ENCODE peak calls at places on chromosomes 2 and 18, in four cellular contexts. G is GM12878, A is HepG2, E is GM12892. M is an unnamed sample.

GRCh38 chr2:6074303-6074702 is 382.1 kb downstream of the SOX11 start:
- DNase-seq in E (no peak), G (no peak), A (no peak), M (no peak)

GRCh38 chr2:157305713-157306110 is 19.9 kb downstream of the ERMN start:
- DNase-seq in G (no peak), E (no peak), A (no peak), M (no peak)

GRCh38 chr2:63723709-63724108 is 118.0 kb upstream of the UGP2 start:
- DNase-seq in A (no peak), E (no peak), G (no peak), M (no peak)

GRCh38 chr2:239948100-239948881 is 76.9 kb downstream of the NDUFA10 start:
- DNase-seq in E (no peak), G (no peak), A (no peak), M (no peak)

GRCh38 chr2:107263596-107264090 is 377.7 kb upstream of the ST6GAL2 start:
- DNase-seq in E (no peak), G (no peak), A (no peak), M (no peak)

GRCh38 chr2:202113571-202114142 is 40.6 kb downstream of the KIAA2012 start:
- DNase-seq in E (no peak), A (peak), G (no peak), M (no peak)

GRCh38 chr18:8654482-8655451 is 45.5 kb downstream of the RAB12 start:
- DNase-seq in E (no peak), G (no peak), A (no peak), M (no peak)

GRCh38 chr2:119282966-119283511 is 59.4 kb downstream of the STEAP3 start:
- DNase-seq in G (no peak), A (no peak), E (no peak), M (no peak)

GRCh38 chr2:144541411-144541810 is 21.5 kb upstream of the ZEB2 start:
- DNase-seq in G (no peak), A (no peak), E (no peak), M (no peak)

GRCh38 chr2:3485166-3485565 is 34.2 kb downstream of the ADI1 start:
- DNase-seq in E (no peak), A (no peak), G (no peak), M (no peak)

GRCh38 chr18:75199327-75199726 is 9.6 kb downstream of the PTGR3 start:
- DNase-seq in A (no peak), G (no peak), E (no peak), M (no peak)

GRCh38 chr18:5309888-5310470 is 14.5 kb upstream of the ZBTB14 start:
- DNase-seq in E (peak), A (no peak), G (peak), M (peak)

GRCh38 chr2:233469261-233470006 is 97.1 kb downstream of the USP40 start:
- DNase-seq in A (no peak), G (no peak), E (no peak), M (no peak)

GRCh38 chr2:142734770-142735169 is 142.7 kb upstream of the KYNU start:
- DNase-seq in A (no peak), E (no peak), G (no peak), M (no peak)

GRCh38 chr18:26036635-26037034 is 53.8 kb downstream of the SS18 start:
- DNase-seq in G (no peak), E (no peak), A (no peak), M (no peak)

GRCh38 chr2:67733517-67733916 is 329.3 kb downstream of the C1D start:
- DNase-seq in A (peak), G (no peak), E (no peak), M (no peak)
- TF ChIP-seq TAF1 in A (no peak), G (no peak), E (no peak), M (no peak)

DNA sequence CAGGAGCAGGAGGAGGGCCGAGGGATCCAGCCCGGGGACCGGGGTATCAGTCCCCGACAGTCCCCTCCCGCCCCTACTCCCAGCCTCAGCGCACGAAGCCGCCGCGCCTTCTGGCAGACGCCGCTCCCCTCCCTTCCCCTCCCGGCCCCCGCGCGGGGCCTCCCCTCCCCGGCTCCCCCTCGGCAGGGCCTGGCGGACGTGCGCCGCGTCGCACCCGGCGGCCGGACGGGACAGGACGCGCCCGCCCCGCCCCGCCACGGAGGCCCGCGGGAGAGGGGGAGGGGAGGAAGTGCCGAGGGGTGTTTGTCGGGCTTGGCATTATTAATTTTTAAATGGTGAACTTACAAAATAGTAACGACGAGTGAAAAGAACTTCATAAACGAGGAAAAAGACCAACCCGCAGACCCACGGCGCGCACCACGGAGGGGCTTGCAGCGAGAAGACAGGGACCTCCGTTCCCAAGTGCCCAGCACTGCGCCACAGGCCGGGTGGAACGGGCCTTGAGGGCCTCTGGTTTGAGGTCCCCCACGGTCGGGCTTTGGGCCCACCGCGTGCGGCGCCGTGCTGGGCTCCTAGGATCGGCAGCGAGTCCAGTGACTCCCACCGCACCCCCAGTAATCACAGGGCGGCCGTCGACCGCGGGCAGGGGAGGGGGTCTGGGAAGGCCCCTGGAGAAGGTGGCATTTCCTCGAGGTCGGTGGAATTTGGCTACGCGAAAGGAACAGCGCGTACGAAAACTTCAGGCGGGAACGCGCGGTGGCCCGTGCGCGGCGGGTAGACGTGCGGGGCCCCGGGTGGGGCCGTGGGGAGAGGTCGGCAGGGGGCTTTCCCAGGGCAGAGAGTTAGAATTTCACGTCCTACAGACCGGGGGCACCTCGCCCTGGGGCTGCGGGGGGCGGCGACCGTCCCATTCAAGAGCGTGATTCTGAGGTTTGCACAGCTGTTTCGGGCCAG is 954 bp upstream of the CTDSP1 start:
- DNase-seq in A (peak), G (no peak), E (peak), M (peak)
- TF ChIP-seq POLR2AphosphoS5 in A (no peak), G (no peak), E (no peak), M (no peak)

GRCh38 chr2:80335411-80335810 is 30.9 kb upstream of the LRRTM1 start:
- DNase-seq in G (no peak), A (no peak), E (no peak), M (no peak)
- TF ChIP-seq TAF1 in G (no peak), A (no peak), E (no peak), M (no peak)

DNA sequence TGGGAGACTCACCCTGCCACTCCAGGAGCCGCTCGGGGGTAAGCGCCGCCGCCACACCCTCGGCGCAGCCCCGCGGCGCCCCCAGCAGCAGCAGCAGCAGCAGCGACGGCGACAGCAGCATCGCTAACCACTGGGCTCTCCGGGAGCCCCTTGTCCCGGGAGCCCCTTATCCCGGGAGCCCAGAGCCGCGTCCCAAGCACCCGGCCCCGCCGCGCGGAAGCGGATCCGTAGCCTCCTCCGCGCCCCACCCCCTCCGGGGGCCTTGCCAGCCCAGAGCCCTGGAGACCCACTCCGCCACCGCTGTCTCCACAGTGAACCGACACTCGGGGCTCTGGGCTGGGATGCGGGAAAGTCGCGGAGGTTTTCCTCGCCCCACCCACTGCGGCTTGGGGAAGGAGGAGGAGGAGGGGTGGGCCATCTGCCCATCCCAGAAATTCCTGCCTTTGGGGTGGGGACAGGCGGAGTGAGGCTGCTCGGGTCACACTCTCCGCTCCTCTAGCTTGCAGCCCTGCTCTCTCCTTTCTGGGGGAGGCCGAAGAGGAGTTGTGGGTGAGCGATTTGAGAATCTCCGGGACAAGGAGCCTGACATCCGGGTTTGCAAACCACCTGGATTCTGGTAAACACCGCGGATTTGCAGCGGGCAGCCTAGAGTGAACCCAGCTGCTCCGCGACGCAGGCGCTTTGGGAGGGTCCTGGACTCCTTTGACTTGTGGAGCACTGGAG is at the start of gene PLA2R1:
- DNase-seq in G (no peak), E (peak), A (no peak), M (peak)
- TF ChIP-seq POLR2AphosphoS5 in G (no peak), E (no peak), A (no peak), M (no peak)

DNA sequence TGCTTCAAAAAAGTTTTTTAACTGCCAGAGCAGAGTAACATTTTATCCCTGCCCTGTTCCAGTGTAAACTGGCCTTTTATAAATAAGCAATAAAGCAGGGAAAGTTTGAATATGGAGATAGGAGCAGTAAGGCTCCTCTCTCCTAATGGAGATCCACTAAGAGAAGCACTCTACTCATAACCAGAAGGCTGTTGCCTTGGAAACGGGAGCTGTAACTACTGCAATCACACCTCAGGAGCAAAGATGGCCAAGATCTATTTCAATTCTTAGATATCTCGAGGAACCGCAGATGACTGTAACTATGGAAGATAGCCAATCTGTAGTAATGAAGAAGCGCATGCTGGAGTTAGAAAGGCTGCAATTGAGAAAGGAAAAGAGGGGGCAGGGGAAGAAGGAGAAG is 41.4 kb downstream of the ANKRD44 start:
- DNase-seq in A (no peak), E (no peak), G (no peak), M (no peak)
- TF ChIP-seq TAF1 in A (no peak), E (no peak), G (no peak), M (no peak)

GRCh38 chr2:20422679-20423271 is 24.1 kb upstream of the RHOB start:
- DNase-seq in E (no peak), A (peak), G (no peak), M (no peak)

GRCh38 chr2:20423376-20423775 is 23.5 kb upstream of the RHOB start:
- DNase-seq in G (no peak), E (no peak), A (no peak), M (no peak)

GRCh38 chr2:20419752-20420151 is 27.1 kb upstream of the RHOB start:
- DNase-seq in G (no peak), A (no peak), E (no peak), M (no peak)

GRCh38 chr2:20421988-20422678 is 24.7 kb upstream of the RHOB start:
- DNase-seq in G (no peak), E (no peak), A (no peak), M (no peak)

DNA sequence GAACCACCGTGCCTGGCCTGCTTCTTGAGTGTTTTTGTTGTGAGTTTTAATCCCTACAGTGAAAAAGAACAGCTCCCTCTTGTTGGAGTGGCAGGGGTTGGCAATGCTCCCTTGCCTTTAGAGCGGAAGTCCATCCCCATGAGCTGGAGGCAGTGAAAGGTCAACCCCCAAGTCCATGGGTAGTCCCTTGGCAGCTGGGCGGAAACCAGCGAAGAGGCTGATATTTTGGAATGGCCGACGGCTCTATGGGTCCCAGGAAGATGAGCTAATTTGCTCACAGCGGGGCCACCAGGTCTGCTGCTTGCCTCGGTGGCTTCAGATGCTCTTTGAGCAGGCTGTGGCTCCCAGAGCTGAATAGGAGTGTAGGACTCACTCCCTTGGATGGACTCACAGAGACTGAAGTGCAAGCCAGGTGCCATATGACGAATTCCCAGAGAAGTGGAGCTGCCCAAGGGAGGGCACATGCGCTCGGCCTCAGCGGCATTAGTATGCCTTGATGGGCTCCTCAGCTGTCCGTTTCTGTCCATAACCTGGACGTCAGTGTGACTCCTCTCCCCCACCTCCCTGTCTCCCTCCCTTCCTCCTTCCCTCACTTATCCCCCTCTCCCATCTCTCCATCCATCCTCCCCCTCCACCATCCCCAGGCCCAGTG is 25.4 kb upstream of the RHOB start:
- DNase-seq in E (no peak), A (no peak), G (no peak), M (no peak)
- TF ChIP-seq POLR2AphosphoS5 in E (no peak), A (no peak), G (no peak), M (no peak)

GRCh38 chr2:168654724-168655123 is 147.7 kb upstream of the NOSTRIN start:
- DNase-seq in A (no peak), E (no peak), G (no peak), M (no peak)

GRCh38 chr2:168649562-168649961 is 152.9 kb upstream of the NOSTRIN start:
- DNase-seq in E (no peak), A (no peak), G (no peak), M (no peak)

GRCh38 chr2:168655207-168655606 is 147.2 kb upstream of the NOSTRIN start:
- DNase-seq in G (no peak), A (no peak), E (no peak), M (no peak)

GRCh38 chr2:168649105-168649504 is 153.3 kb upstream of the NOSTRIN start:
- DNase-seq in G (no peak), E (no peak), A (no peak), M (no peak)

GRCh38 chr2:168652997-168653906 is 149.2 kb upstream of the NOSTRIN start:
- DNase-seq in A (peak), G (no peak), E (no peak), M (no peak)
- TF ChIP-seq TAF1 in A (no peak), G (no peak), E (no peak), M (no peak)

DNA sequence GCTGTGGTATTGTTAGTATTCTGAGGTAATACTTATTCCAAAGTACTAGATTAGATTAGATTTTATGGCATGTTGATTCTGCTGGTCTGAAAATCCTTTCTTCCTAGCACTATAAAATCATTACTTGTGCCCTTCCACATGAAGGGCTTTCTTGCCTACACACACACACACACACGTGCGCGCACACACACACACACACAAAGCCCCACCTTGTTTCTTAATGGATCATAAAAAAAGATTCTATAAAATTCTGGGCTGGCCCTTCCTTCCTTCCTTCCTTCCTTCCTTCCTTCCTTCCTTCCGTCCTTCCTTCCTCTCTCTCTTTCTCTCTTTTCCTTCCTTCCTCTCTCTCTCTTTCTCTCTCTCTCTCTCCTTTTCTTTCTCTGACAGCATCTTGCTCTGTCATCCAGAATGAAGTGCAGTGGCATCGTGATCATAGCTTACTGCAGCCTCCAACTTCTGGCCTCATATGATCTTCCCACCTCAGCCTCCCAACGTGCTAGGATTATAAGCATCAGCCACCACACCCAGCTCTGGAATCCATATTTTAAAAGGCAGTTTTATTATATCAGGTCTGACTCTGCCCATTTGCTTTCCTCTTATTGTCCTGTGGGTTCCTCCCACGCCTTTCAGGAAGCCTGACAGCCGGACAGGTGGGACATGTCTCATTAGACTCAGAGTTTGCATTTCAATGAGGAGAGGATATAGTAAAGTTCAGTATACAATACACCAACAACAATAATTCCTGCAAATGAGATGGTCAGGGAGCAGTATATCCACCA is 321.1 kb downstream of the PIK3C3 start:
- DNase-seq in A (no peak), E (no peak), G (no peak), M (no peak)
- TF ChIP-seq POLR2AphosphoS5 in A (no peak), E (no peak), G (no peak), M (no peak)

DNA sequence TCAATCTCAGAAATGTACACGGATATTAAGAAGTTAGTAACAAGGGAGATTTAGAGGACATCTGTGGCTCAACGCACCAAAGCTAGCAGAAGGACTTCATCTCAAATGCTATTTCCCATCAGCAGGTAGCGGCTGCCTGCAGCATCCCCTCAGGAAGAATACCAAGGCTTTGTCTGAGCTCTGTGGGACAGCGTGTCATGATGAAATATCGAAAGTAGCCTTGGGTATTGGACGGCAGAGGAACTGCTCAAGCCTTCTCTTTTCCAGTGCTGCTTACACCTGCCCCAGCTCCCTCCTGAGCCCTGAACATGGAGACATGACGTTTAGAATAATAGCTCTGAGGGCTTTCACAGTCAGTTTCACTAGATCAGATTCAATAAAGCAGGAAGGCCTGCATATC is 241.6 kb downstream of the SUCLG1 start:
- DNase-seq in G (no peak), E (no peak), A (no peak), M (no peak)
- TF ChIP-seq TAF1 in G (no peak), E (no peak), A (no peak), M (no peak)